ENCODE peak calls at places on chromosomes 11 and 22, in seven cellular contexts. W, C, O, N, X, R and J are unnamed samples. For H3K9me3 and H3K4me1, the result is how much of the 10 kb centered on the place peaks cover.

GRCh38 chr11:111000400-111001090 is 245.0 kb upstream of the POU2AF2 start:
- DNase-seq in W (peak), C (no peak), O (no peak), N (no peak), X (peak), R (no peak), J (no peak)

GRCh38 chr22:20238567-20239062 is 29.5 kb downstream of the RTN4R start:
- DNase-seq in W (no peak), C (peak), O (no peak), N (peak), X (no peak), R (no peak), J (peak)

GRCh38 chr22:40231618-40232313 is 54.0 kb downstream of the TNRC6B start:
- DNase-seq in W (no peak), C (no peak), O (no peak), N (no peak), X (no peak), R (no peak), J (no peak)

GRCh38 chr11:60363542-60364525 is 14.5 kb upstream of the MS4A7 start:
- DNase-seq in W (peak), C (peak), O (peak), N (peak), X (peak), R (no peak), J (peak)

GRCh38 chr11:34907934-34908593 is 8.1 kb downstream of the APIP start:
- DNase-seq in W (no peak), C (no peak), O (no peak), N (no peak), X (no peak), R (no peak), J (no peak)

GRCh38 chr11:18676803-18677202 is 21.8 kb upstream of the TMEM86A start:
- DNase-seq in W (no peak), C (no peak), O (no peak), N (no peak), X (no peak), R (no peak), J (no peak)

GRCh38 chr22:30221121-30221992 is 25.2 kb downstream of the LIF start:
- DNase-seq in W (no peak), C (no peak), O (no peak), N (no peak), X (no peak), R (no peak), J (peak)

GRCh38 chr11:126059238-126059761 is 3.4 kb downstream of the CDON start:
- DNase-seq in W (no peak), C (no peak), O (no peak), N (no peak), X (no peak), R (no peak), J (no peak)

GRCh38 chr11:97937501-97937900 is 1083.2 kb upstream of the CNTN5 start:
- DNase-seq in W (peak), C (no peak), O (peak), N (no peak), X (peak), R (no peak), J (no peak)

GRCh38 chr22:50112151-50113118 is 22.6 kb downstream of the MOV10L1 start:
- DNase-seq in W (peak), C (no peak), O (peak), N (no peak), X (peak), R (no peak), J (no peak)

GRCh38 chr22:41612626-41613025 is 8.2 kb downstream of the DESI1 start:
- DNase-seq in W (no peak), C (no peak), O (no peak), N (no peak), X (no peak), R (peak), J (no peak)

GRCh38 chr11:68979931-68980775 is 633 bp downstream of the MRGPRD start:
- DNase-seq in W (no peak), C (peak), O (no peak), N (no peak), X (no peak), R (peak), J (no peak)

GRCh38 chr11:123103326-123103980 is 41.5 kb upstream of the HSPA8 start:
- DNase-seq in W (peak), C (no peak), O (peak), N (peak), X (peak), R (no peak), J (peak)

GRCh38 chr22:47059076-47059475 is 296.6 kb downstream of the TBC1D22A start:
- DNase-seq in W (no peak), C (no peak), O (no peak), N (no peak), X (no peak), R (peak), J (no peak)

GRCh38 chr11:35893796-35894475 is 49.9 kb upstream of the LDLRAD3 start:
- DNase-seq in W (peak), C (no peak), O (peak), N (no peak), X (no peak), R (no peak), J (no peak)

GRCh38 chr11:26248661-26249060 is 83.3 kb upstream of the ANO3 start:
- DNase-seq in W (no peak), C (no peak), O (no peak), N (no peak), X (no peak), R (no peak), J (no peak)

GRCh38 chr11:65391007-65391406 is 4.6 kb downstream of the FRMD8 start:
- DNase-seq in W (peak), C (no peak), O (peak), N (no peak), X (peak), R (no peak), J (no peak)

GRCh38 chr11:128297111-128297651 is 290.2 kb downstream of the ETS1 start:
- DNase-seq in W (no peak), C (no peak), O (peak), N (no peak), X (no peak), R (no peak), J (no peak)

GRCh38 chr22:42649261-42650056 is at the start of gene CYB5R3:
- DNase-seq in W (peak), C (peak), O (peak), N (peak), X (peak), R (peak), J (peak)

GRCh38 chr22:38230108-38230825 is 28.5 kb downstream of the MAFF start:
- DNase-seq in W (no peak), C (peak), O (no peak), N (no peak), X (no peak), R (no peak), J (no peak)

GRCh38 chr11:97607301-97608000 is 1217.6 kb downstream of the JRKL start:
- DNase-seq in W (peak), C (no peak), O (no peak), N (no peak), X (no peak), R (no peak), J (no peak)

GRCh38 chr11:93236741-93237675 is 39.2 kb upstream of the SLC36A4 start:
- DNase-seq in W (peak), C (peak), O (peak), N (peak), X (peak), R (no peak), J (peak)

GRCh38 chr22:25508761-25509321 is 55.6 kb upstream of the GRK3 start:
- DNase-seq in W (no peak), C (no peak), O (no peak), N (no peak), X (no peak), R (no peak), J (no peak)

GRCh38 chr11:129368889-129369672 is 6.6 kb upstream of the BARX2 start:
- DNase-seq in W (no peak), C (no peak), O (no peak), N (no peak), X (no peak), R (no peak), J (peak)

GRCh38 chr11:64504999-64505398 is 86.0 kb upstream of the SLC22A12 start:
- DNase-seq in W (no peak), C (no peak), O (no peak), N (no peak), X (no peak), R (no peak), J (no peak)

DNA sequence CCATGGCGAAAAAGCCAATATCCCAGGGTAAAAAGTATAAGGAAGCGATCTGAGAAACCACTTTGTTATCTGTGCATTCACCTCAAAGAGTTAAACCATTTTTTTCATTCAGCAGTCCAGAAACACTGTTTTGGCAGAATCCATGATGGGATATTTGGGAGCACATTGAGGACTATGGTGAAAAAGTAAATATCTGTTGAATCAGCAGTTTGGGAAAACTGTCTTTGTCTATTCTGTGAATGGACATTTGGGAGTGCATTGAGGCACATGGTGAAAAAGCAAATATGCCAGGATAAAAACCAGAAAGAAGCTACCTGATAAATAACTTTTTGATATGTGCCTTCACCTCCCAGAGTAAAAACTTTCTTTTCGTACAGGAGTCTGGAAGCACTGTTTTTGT is 187.4 kb downstream of the OR4A47 start:
- DNase-seq in W (no peak), C (no peak), O (no peak), N (no peak), X (no peak), R (no peak), J (no peak)
- H3K9me3 ChIP-seq in W (under half), C (half or more), O (under half), N (under half), X (under half), R (under half), J (under half)

GRCh38 chr22:28948404-28948803 is 65.0 kb downstream of the ZNRF3 start:
- DNase-seq in W (no peak), C (no peak), O (no peak), N (no peak), X (no peak), R (no peak), J (no peak)
- H3K4me1 ChIP-seq in W (under half), C (under half), O (under half), N (under half), X (under half), R (under half), J (under half)

GRCh38 chr22:27686534-27686933 is 115.0 kb downstream of the MN1 start:
- DNase-seq in W (peak), C (no peak), O (peak), N (peak), X (peak), R (peak), J (no peak)
- H3K9ac ChIP-seq in W (no peak), C (no peak), O (no peak), N (peak), X (peak), R (no peak), J (no peak)

GRCh38 chr11:50074161-50074560 is 41.5 kb downstream of the OR4C45 start:
- DNase-seq in W (no peak), C (no peak), O (no peak), N (no peak), X (no peak), R (no peak), J (no peak)
- H3K9me3 ChIP-seq in W (under half), C (half or more), O (half or more), N (under half), X (under half), R (under half), J (under half)

GRCh38 chr22:23789121-23789520 is 2.4 kb downstream of the SMARCB1 start:
- DNase-seq in W (no peak), C (peak), O (no peak), N (no peak), X (no peak), R (peak), J (no peak)
- H3K4me1 ChIP-seq in W (under half), C (under half), O (under half), N (under half), X (under half), R (under half), J (under half)

GRCh38 chr22:23282986-23283385 is 102.7 kb downstream of the BCR start:
- DNase-seq in W (no peak), C (no peak), O (no peak), N (no peak), X (no peak), R (no peak), J (no peak)

GRCh38 chr22:23282516-23282915 is 102.2 kb downstream of the BCR start:
- DNase-seq in W (no peak), C (no peak), O (no peak), N (no peak), X (no peak), R (no peak), J (no peak)

GRCh38 chr22:23281406-23282088 is 101.2 kb downstream of the BCR start:
- DNase-seq in W (peak), C (peak), O (peak), N (peak), X (peak), R (peak), J (peak)

GRCh38 chr22:23281053-23281405 is 100.7 kb downstream of the BCR start:
- DNase-seq in W (no peak), C (no peak), O (no peak), N (no peak), X (no peak), R (no peak), J (no peak)

GRCh38 chr22:23282089-23282501 is 101.8 kb downstream of the BCR start:
- DNase-seq in W (peak), C (no peak), O (peak), N (peak), X (peak), R (peak), J (no peak)
- H3K9ac ChIP-seq in W (no peak), C (no peak), O (no peak), N (peak), X (no peak), R (peak), J (no peak)

DNA sequence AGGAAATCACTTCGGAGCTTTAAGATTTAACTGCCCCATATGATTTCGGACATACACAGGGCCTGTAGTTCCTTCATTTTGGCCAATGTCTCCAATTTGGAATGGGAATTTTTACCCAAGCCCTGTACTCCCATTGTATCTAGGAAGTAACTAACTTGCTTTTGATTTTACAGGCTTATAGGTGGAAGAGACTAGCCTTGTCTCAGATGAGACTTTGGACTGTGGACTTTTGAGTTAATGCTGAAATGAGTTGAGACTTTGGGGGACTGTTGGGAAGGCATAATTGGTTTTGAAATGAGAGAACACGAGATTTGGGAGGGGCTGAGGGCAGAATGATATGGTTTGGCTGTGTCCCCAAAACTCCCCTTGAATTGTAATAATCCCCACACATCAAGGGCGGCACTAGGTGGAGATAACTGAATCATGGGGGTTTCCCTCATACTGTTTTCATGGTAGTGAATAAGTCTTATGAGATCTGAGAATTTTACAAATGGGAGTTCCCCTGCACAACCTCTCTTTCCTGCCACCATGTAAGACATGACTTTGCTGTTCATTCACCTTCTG is 130.5 kb downstream of the LARGE1 start:
- DNase-seq in W (no peak), C (no peak), O (no peak), N (no peak), X (no peak), R (no peak), J (no peak)
- H3K9me3 ChIP-seq in W (under half), C (under half), O (under half), N (under half), X (under half), R (under half), J (under half)